ENCODE peak calls at places on chromosomes 6 and 20, in six cellular contexts. One of them, this sample, is unnamed.

GRCh38 chr6:33974471-33974870 is 170.7 kb upstream of the MLN start:
- DNase-seq in heart right ventricle: no peak
- DNase-seq in tibial artery: no peak
- DNase-seq in choroid plexus epithelial cell: no peak
- DNase-seq in esophagus muscularis mucosa: no peak
- DNase-seq in SK-N-SH: peak
- DNase-seq in this sample: no peak

GRCh38 chr6:44869321-44869897 is 458.7 kb upstream of the RUNX2 start:
- DNase-seq in heart right ventricle: no peak
- DNase-seq in tibial artery: no peak
- DNase-seq in choroid plexus epithelial cell: peak
- DNase-seq in esophagus muscularis mucosa: no peak
- DNase-seq in SK-N-SH: no peak
- DNase-seq in this sample: no peak

GRCh38 chr6:31651602-31652191 is 764 bp downstream of the BAG6 start:
- DNase-seq in heart right ventricle: no peak
- DNase-seq in tibial artery: peak
- DNase-seq in choroid plexus epithelial cell: peak
- DNase-seq in esophagus muscularis mucosa: peak
- DNase-seq in SK-N-SH: peak
- DNase-seq in this sample: peak

GRCh38 chr6:77292564-77293546 is 170.4 kb downstream of the HTR1B start:
- DNase-seq in heart right ventricle: no peak
- DNase-seq in tibial artery: no peak
- DNase-seq in choroid plexus epithelial cell: peak
- DNase-seq in esophagus muscularis mucosa: no peak
- DNase-seq in SK-N-SH: no peak
- DNase-seq in this sample: no peak

GRCh38 chr6:143061597-143062385 is 1.1 kb downstream of the AIG1 start:
- DNase-seq in heart right ventricle: no peak
- DNase-seq in tibial artery: no peak
- DNase-seq in choroid plexus epithelial cell: no peak
- DNase-seq in esophagus muscularis mucosa: no peak
- DNase-seq in SK-N-SH: no peak
- DNase-seq in this sample: no peak

GRCh38 chr6:133160531-133160930 is 80.6 kb upstream of the EYA4 start:
- DNase-seq in heart right ventricle: no peak
- DNase-seq in tibial artery: no peak
- DNase-seq in choroid plexus epithelial cell: no peak
- DNase-seq in esophagus muscularis mucosa: no peak
- DNase-seq in SK-N-SH: peak
- DNase-seq in this sample: no peak

GRCh38 chr6:75431379-75431778 is 62.2 kb downstream of the FILIP1 start:
- DNase-seq in heart right ventricle: peak
- DNase-seq in tibial artery: peak
- DNase-seq in choroid plexus epithelial cell: peak
- DNase-seq in esophagus muscularis mucosa: no peak
- DNase-seq in SK-N-SH: no peak
- DNase-seq in this sample: no peak

GRCh38 chr6:82906951-82907350 is 158.7 kb downstream of the UBE3D start:
- DNase-seq in heart right ventricle: no peak
- DNase-seq in tibial artery: no peak
- DNase-seq in choroid plexus epithelial cell: peak
- DNase-seq in esophagus muscularis mucosa: no peak
- DNase-seq in SK-N-SH: no peak
- DNase-seq in this sample: no peak

GRCh38 chr20:30376767-30377658 is 880.5 kb upstream of the DEFB115 start:
- DNase-seq in heart right ventricle: peak
- DNase-seq in tibial artery: peak
- DNase-seq in choroid plexus epithelial cell: peak
- DNase-seq in esophagus muscularis mucosa: peak
- DNase-seq in SK-N-SH: peak
- DNase-seq in this sample: peak

GRCh38 chr6:169190144-169190584 is 63.5 kb downstream of the THBS2 start:
- DNase-seq in heart right ventricle: peak
- DNase-seq in tibial artery: peak
- DNase-seq in choroid plexus epithelial cell: peak
- DNase-seq in esophagus muscularis mucosa: peak
- DNase-seq in SK-N-SH: no peak
- DNase-seq in this sample: no peak

GRCh38 chr6:134519456-134519855 is 201.5 kb upstream of the SGK1 start:
- DNase-seq in heart right ventricle: peak
- DNase-seq in tibial artery: peak
- DNase-seq in choroid plexus epithelial cell: peak
- DNase-seq in esophagus muscularis mucosa: no peak
- DNase-seq in SK-N-SH: no peak
- DNase-seq in this sample: no peak

GRCh38 chr6:88360203-88360797 is 194.2 kb upstream of the CNR1 start:
- DNase-seq in heart right ventricle: no peak
- DNase-seq in tibial artery: no peak
- DNase-seq in choroid plexus epithelial cell: peak
- DNase-seq in esophagus muscularis mucosa: no peak
- DNase-seq in SK-N-SH: no peak
- DNase-seq in this sample: no peak

GRCh38 chr20:39706089-39706721 is 744.1 kb downstream of the DHX35 start:
- DNase-seq in heart right ventricle: peak
- DNase-seq in tibial artery: no peak
- DNase-seq in choroid plexus epithelial cell: peak
- DNase-seq in esophagus muscularis mucosa: no peak
- DNase-seq in SK-N-SH: peak
- DNase-seq in this sample: no peak

GRCh38 chr20:38109657-38110524 is 55.2 kb downstream of the TGM2 start:
- DNase-seq in heart right ventricle: peak
- DNase-seq in tibial artery: peak
- DNase-seq in choroid plexus epithelial cell: peak
- DNase-seq in esophagus muscularis mucosa: peak
- DNase-seq in SK-N-SH: no peak
- DNase-seq in this sample: peak

GRCh38 chr6:131955876-131956275 is 4.7 kb upstream of the CCN2 start:
- DNase-seq in heart right ventricle: no peak
- DNase-seq in tibial artery: no peak
- DNase-seq in choroid plexus epithelial cell: no peak
- DNase-seq in esophagus muscularis mucosa: no peak
- DNase-seq in SK-N-SH: no peak
- DNase-seq in this sample: no peak

GRCh38 chr6:131958551-131959470 is 7.6 kb upstream of the CCN2 start:
- DNase-seq in heart right ventricle: no peak
- DNase-seq in tibial artery: no peak
- DNase-seq in choroid plexus epithelial cell: peak
- DNase-seq in esophagus muscularis mucosa: no peak
- DNase-seq in SK-N-SH: no peak
- DNase-seq in this sample: no peak

GRCh38 chr6:131958095-131958494 is 6.9 kb upstream of the CCN2 start:
- DNase-seq in heart right ventricle: no peak
- DNase-seq in tibial artery: no peak
- DNase-seq in choroid plexus epithelial cell: no peak
- DNase-seq in esophagus muscularis mucosa: no peak
- DNase-seq in SK-N-SH: no peak
- DNase-seq in this sample: no peak

GRCh38 chr6:131963063-131963462 is 11.9 kb upstream of the CCN2 start:
- DNase-seq in heart right ventricle: no peak
- DNase-seq in tibial artery: no peak
- DNase-seq in choroid plexus epithelial cell: no peak
- DNase-seq in esophagus muscularis mucosa: no peak
- DNase-seq in SK-N-SH: no peak
- DNase-seq in this sample: no peak

DNA sequence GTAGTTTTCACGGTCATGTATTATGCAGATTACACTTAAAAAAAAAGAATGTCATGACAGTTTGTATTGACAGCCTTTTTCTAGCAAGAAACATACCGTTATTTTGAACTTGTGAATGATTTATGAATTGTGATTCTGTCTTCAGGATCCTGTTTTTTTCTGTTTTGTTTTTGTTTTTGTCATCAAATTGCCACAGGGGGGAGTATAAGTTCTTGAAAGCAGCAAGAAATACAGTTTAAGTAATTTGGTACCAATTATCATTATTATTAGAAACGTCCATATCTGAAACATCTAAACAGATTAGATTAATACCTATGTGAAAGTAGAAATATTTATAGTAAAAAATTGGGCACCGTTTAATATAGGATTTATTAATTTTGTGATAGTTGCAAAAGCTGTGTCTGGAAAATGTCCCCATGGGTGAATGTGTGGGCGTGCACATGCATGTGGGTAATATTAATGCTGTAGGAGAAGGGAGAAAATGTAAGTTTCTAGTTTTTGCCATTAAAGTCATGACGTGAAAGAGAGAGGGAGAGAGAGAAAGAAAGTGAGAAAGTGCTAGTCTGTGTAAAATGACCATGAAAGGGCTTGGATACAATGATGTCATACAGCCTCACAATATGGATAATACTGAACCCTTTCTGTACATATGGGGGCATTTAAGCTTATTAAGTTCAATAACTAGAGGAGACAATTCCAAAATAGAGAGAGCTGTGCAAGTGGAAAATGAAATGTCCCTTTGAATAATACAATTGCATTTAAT is 9.4 kb upstream of the CCN2 start:
- DNase-seq in heart right ventricle: no peak
- DNase-seq in tibial artery: no peak
- DNase-seq in choroid plexus epithelial cell: peak
- DNase-seq in esophagus muscularis mucosa: no peak
- DNase-seq in SK-N-SH: no peak
- DNase-seq in this sample: no peak
- TF ChIP-seq CTCF in heart right ventricle: peak
- TF ChIP-seq CTCF in tibial artery: peak
- TF ChIP-seq CTCF in choroid plexus epithelial cell: peak
- TF ChIP-seq CTCF in esophagus muscularis mucosa: peak
- TF ChIP-seq CTCF in SK-N-SH: peak
- TF ChIP-seq CTCF in this sample: no peak

DNA sequence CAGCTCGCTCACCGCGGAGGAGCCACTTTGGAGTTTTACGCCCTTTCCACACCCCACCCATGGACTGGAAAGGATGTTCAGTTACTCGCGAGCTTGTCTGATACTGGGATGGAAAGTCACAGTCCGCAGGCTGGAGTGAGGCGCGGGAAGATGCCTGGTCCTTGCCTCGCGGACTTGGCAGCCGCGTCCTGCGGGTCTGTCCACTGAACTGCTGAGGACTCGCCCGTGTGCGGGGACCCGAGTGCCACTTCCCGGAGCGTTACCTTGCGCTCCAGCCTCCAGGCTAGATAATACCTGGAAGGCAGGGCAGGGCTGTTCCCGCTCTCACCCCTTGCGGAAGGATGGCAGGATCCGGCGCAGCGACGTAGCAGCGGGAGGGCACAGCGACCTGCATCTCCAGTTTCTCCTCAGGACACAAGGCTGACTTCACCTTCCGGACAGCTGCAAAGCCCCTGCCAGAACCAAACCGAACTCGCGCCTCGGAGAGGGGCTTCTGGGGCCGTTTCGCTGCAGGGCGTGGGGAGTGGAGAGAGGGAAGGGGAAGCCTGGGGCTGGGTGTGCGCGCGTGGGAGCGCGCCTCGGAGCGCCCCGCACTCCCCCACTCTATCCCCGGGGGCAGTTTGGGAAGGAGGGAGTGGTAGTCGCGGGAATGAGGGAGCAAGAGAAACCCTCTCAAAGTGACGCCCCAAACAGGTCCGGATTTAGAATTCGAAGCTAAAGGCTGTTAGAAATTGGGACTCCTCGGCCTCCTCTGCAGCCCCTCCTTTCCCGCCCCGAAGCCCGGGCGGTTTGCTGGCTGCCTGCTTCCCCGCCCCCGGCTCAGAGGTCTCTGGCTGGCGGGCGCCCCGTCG is at the start of gene KCNQ5:
- DNase-seq in heart right ventricle: no peak
- DNase-seq in tibial artery: no peak
- DNase-seq in choroid plexus epithelial cell: peak
- DNase-seq in esophagus muscularis mucosa: no peak
- DNase-seq in SK-N-SH: peak
- DNase-seq in this sample: no peak
- H3K4me3 ChIP-seq in heart right ventricle: peak
- H3K4me3 ChIP-seq in tibial artery: peak
- H3K4me3 ChIP-seq in choroid plexus epithelial cell: peak
- H3K4me3 ChIP-seq in esophagus muscularis mucosa: peak
- H3K4me3 ChIP-seq in SK-N-SH: peak
- H3K4me3 ChIP-seq in this sample: peak

DNA sequence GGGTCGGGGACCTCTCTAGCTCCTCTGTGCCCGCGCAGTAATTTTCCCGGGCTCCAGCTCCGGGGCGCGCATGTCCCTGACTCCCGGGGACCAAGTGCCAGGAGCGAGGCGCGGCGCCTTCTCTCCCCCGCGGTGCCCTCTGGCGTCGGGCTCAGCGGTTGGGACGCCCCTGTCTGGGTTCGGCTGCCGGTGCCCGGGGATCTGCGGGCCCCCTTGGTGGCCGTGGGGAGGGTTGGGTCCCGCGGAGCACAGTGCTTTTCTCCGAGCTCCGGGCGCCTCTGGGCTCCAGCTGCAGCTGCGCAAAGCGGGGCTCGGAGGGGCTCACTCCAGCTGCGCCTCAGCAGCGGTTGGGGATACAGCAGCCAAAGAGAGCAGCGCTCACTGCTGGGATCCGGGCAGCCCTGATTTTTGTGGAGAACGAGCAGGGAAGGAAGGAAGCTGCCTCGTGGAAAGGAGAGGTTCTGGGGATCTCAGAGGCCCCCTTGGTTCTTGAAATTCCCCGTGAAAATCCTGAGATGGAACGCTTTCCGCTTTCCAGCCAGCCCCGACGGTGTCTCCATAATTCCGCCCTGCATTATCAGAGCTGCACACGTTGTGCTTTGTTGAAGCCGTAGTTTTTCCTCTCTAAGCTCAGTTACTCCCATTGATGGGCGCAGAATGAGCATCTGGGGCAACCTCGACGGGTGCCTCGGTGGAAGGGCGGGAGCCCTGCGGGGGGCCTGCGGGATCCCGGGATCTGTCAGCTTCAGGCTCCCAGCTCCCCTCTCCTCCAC is 863 bp downstream of the PPP1R14C start:
- DNase-seq in heart right ventricle: peak
- DNase-seq in tibial artery: no peak
- DNase-seq in choroid plexus epithelial cell: no peak
- DNase-seq in esophagus muscularis mucosa: no peak
- DNase-seq in SK-N-SH: no peak
- DNase-seq in this sample: no peak
- TF ChIP-seq CTCF in heart right ventricle: no peak
- TF ChIP-seq CTCF in tibial artery: no peak
- TF ChIP-seq CTCF in choroid plexus epithelial cell: no peak
- TF ChIP-seq CTCF in esophagus muscularis mucosa: no peak
- TF ChIP-seq CTCF in SK-N-SH: no peak
- TF ChIP-seq CTCF in this sample: no peak

GRCh38 chr20:3733119-3733995 is 872 bp downstream of the HSPA12B start:
- DNase-seq in heart right ventricle: no peak
- DNase-seq in tibial artery: no peak
- DNase-seq in choroid plexus epithelial cell: no peak
- DNase-seq in esophagus muscularis mucosa: no peak
- DNase-seq in SK-N-SH: no peak
- DNase-seq in this sample: no peak
- H3K4me3 ChIP-seq in heart right ventricle: peak
- H3K4me3 ChIP-seq in tibial artery: peak
- H3K4me3 ChIP-seq in choroid plexus epithelial cell: no peak
- H3K4me3 ChIP-seq in esophagus muscularis mucosa: peak
- H3K4me3 ChIP-seq in SK-N-SH: no peak
- H3K4me3 ChIP-seq in this sample: peak